ENCODE peak calls at places on chromosomes 6 and 20, in five cellular contexts. C is HAP-1; G is psoas muscle; F is mucosa of descending colon; P is CD4-positive, alpha-beta memory T cell. N is an unnamed sample.

GRCh38 chr6:90107721-90108364 is 188.8 kb downstream of the BACH2 start:
- DNase-seq in G (no peak), C (no peak), F (no peak), P (no peak), N (no peak)

GRCh38 chr6:118810420-118811027 is 83.4 kb upstream of the ASF1A start:
- DNase-seq in P (peak; percentile 74), C (no peak), F (no peak), G (no peak), N (peak; percentile 90)

GRCh38 chr20:50198211-50198666 is 7.6 kb downstream of the CEBPB start:
- DNase-seq in C (no peak), F (no peak), P (no peak), G (no peak), N (no peak)

GRCh38 chr20:57686931-57687652 is 22.7 kb downstream of the PMEPA1 start:
- DNase-seq in C (no peak), P (no peak), G (no peak), F (no peak), N (no peak)

GRCh38 chr6:62236784-62237183 is 49.2 kb downstream of the KHDRBS2 start:
- DNase-seq in C (no peak), P (no peak), F (no peak), G (no peak), N (no peak)

GRCh38 chr6:83536034-83536646 is 23.8 kb downstream of the PRSS35 start:
- DNase-seq in G (no peak), P (peak; percentile 16), C (peak; percentile 49), F (no peak), N (peak; percentile 39)

GRCh38 chr6:64505312-64505711 is 869.7 kb downstream of the PHF3 start:
- DNase-seq in P (no peak), C (peak; percentile 42), F (peak; percentile 34), G (no peak), N (peak; percentile 4)

GRCh38 chr6:160431231-160431630 is 83.1 kb downstream of the SLC22A3 start:
- DNase-seq in G (peak; percentile 53), P (no peak), F (peak; percentile 34), C (no peak), N (no peak)

GRCh38 chr6:49151461-49151860 is 311.6 kb downstream of the MMUT start:
- DNase-seq in F (no peak), P (no peak), G (no peak), C (no peak), N (no peak)

DNA sequence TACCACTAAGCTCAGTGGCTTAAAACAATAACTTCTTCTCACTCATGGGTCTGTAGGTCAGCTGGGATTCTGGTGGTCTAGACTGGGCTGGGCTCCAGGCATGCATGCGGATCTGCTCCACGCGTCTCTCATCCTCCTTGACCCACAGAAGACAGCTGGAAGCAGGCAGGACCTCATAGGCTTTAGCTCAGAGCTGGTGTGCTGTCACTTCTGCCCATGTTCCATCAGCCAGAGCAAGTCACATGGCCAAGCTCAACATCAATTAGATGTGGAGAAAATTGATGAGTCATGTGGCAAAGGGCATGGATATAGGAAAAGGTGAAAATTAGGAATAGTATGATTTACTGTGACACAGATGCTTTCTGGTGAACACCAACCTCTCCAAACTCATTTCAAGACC is 57.4 kb upstream of the PSMF1 start:
- DNase-seq in P (no peak), C (no peak), F (no peak), G (no peak), N (no peak)
- H3K36me3 ChIP-seq in P (no peaks in the 10 kb centered on the region), C (no peaks in the 10 kb centered on the region), F (no peaks in the 10 kb centered on the region), G (no peaks in the 10 kb centered on the region), N (no peaks in the 10 kb centered on the region)

GRCh38 chr6:166673309-166673708 is 46.3 kb upstream of the RPS6KA2 start:
- DNase-seq in P (no peak), C (no peak), F (no peak), G (no peak), N (no peak)

GRCh38 chr6:166675736-166676135 is 48.7 kb upstream of the RPS6KA2 start:
- DNase-seq in G (no peak), P (no peak), F (no peak), C (no peak), N (no peak)

GRCh38 chr6:166677941-166678340 is 50.9 kb upstream of the RPS6KA2 start:
- DNase-seq in F (no peak), G (no peak), P (no peak), C (no peak), N (no peak)

GRCh38 chr6:166678426-166678825 is 51.4 kb upstream of the RPS6KA2 start:
- DNase-seq in C (no peak), F (no peak), P (no peak), G (no peak), N (no peak)

DNA sequence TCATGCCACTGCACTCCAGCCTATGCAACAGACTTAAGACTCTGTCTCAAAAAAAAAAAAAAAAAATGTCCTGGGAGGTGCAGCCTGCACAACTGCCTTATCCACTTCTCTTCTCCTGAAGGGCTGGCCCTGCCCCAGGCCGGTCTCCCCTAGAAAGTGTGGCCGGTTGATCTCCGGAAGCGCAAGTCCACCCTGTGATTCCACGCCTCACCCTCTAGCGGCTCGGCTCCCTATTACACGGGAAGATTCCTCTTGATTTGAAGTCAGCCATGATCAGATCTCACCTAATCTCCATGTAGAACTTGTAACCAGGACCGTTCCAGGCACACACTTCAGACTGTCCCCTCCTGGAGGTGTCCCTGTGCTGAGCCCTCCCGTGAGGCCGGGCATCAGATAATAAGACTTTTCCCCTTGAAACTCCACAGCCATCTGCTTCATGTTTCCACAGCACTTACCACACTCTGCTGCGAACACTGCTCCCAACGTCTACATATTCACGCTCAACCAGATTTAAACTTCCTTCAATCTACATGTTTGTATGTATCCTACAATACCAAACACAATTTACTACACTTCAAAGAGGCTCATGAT is 49.3 kb upstream of the RPS6KA2 start:
- DNase-seq in P (no peak), G (no peak), C (no peak), F (no peak), N (no peak)
- H3K36me3 ChIP-seq in P (no peaks in the 10 kb centered on the region), G (no peaks in the 10 kb centered on the region), C (no peaks in the 10 kb centered on the region), F (no peaks in the 10 kb centered on the region), N (no peaks in the 10 kb centered on the region)

DNA sequence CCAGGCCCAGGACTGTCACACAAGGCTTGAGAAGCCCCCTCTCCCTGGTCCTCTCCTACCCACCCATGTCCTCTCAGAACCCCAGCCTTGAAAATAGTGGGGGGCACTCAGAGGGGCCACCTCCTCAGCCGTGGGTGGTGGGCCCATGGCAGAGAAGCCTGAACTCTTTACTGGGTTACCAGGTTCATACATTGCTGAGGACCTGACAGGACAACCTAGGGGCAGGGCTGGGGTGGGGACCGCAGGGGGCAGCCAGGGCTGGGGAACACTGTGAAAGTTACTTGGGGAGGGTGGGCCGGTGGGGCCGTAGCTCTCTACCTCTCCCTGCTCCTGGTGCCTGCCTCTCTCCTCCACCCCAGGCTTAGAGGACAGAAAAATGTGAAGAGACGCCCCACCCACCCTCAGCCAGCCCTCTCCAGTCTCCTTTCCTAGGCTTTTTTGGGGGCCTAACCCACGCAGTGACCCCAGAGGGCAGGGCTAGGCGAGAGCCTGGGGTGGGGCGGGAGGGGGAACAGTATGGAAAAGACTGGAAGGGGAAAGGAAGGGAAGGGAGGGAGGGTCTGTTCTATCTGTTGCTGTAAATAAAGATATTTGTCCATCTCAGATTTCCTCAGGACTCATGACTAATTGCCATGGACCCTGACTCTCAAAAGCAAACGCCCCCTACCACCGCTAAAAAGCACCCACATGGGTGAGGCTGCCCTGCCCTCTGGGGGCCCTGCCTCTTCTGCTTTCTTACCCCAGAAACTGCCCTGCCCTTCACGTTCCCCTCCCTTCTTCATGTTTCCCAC is 15.6 kb downstream of the MDFI start:
- DNase-seq in F (no peak), P (no peak), C (no peak), G (no peak), N (no peak)
- H3K36me3 ChIP-seq in F (no peaks in the 10 kb centered on the region), P (no peaks in the 10 kb centered on the region), C (peaks cover 24% of the 10 kb centered on the region), G (no peaks in the 10 kb centered on the region), N (peaks cover 3% of the 10 kb centered on the region)

DNA sequence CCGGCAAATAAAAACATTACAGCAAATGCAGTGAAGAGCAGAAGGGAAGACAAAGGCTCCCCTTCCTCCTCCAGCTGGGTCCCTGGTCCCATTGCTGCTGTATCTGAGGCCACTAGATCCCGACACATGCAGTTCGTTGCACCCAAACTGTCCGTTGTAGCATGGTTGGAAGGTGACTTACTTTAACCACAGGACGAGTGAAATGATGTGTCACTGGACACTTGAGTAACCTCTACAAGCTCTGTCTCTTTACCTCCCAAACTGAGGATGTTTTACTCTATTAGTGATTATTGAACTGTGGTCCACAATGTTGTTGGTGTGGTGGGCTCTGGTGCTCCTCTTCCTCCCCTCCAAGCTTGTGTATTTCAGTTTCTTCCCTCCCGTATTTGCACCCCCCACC is 46.2 kb upstream of the ARMH2 start:
- DNase-seq in C (no peak), P (no peak), G (no peak), F (no peak), N (no peak)
- H3K36me3 ChIP-seq in C (no peaks in the 10 kb centered on the region), P (peaks cover 99% of the 10 kb centered on the region), G (peaks cover 5% of the 10 kb centered on the region), F (no peaks in the 10 kb centered on the region), N (peaks cover 62% of the 10 kb centered on the region)

DNA sequence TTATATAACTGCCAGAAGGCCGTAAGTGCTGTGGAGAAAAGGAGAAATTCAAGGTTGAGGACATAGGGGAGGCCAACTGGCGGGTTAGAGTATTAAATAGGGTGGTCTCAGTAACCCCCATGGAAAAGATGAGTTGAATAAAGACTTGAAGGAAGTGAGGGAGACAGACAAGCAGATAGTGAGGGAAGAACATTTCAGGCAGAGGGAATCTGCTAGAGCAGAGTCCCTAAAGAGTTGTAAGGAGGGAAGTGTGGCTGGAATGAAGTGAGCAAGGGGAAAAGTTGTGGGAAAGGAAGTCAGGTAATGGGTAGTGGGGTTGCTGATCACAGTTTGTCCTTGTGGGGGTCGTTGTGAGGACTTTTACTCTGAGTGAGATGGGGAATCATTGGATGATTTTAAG is 1.4 kb downstream of the KIFC1 start:
- DNase-seq in C (no peak), G (no peak), P (no peak), F (no peak), N (no peak)
- H3K36me3 ChIP-seq in C (peaks cover 24% of the 10 kb centered on the region), G (no peaks in the 10 kb centered on the region), P (no peaks in the 10 kb centered on the region), F (no peaks in the 10 kb centered on the region), N (peaks cover 49% of the 10 kb centered on the region)

GRCh38 chr20:61982240-61982950 is 83.3 kb downstream of the TAF4 start:
- DNase-seq in P (peak; percentile 4), C (no peak), G (no peak), F (no peak), N (no peak)

GRCh38 chr20:61986762-61987321 is 78.8 kb downstream of the TAF4 start:
- DNase-seq in F (no peak), C (no peak), G (no peak), P (no peak), N (no peak)

GRCh38 chr20:61982951-61983315 is 82.7 kb downstream of the TAF4 start:
- DNase-seq in P (no peak), G (no peak), F (no peak), C (no peak), N (no peak)

GRCh38 chr20:61985096-61985495 is 80.6 kb downstream of the TAF4 start:
- DNase-seq in C (no peak), G (no peak), P (no peak), F (no peak), N (no peak)

DNA sequence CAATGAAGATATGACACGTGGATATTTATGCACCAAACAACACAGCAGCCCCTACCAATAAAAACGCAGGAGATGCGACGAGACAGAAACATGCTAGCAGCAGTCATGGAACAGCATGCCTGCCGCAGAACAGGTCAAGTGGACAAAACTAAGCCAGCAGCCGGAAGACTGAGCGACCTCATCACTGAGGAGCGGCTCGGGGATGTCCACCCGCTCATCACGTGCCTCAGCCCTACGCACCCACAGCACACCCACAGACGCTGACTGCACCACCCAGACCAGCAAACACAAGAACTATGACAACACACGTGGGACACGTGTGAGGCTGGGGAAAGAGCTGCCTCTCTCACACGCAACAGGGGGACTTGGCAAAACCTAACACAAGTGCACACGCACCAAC is 81.7 kb downstream of the TAF4 start:
- DNase-seq in C (no peak), G (no peak), P (no peak), F (no peak), N (no peak)
- H3K36me3 ChIP-seq in C (peaks cover 12% of the 10 kb centered on the region), G (no peaks in the 10 kb centered on the region), P (peaks cover 5% of the 10 kb centered on the region), F (no peaks in the 10 kb centered on the region), N (peaks cover 81% of the 10 kb centered on the region)

GRCh38 chr6:37442416-37443218 is 9.6 kb downstream of the CMTR1 start:
- DNase-seq in G (no peak), C (no peak), P (peak; percentile 5), F (no peak), N (no peak)
- H3K36me3 ChIP-seq in G (peaks cover 19% of the 10 kb centered on the region), C (peaks cover 52% of the 10 kb centered on the region), P (peaks cover 40% of the 10 kb centered on the region), F (peaks cover 5% of the 10 kb centered on the region), N (peaks cover 63% of the 10 kb centered on the region)

N was measured in DND-41.